ENCODE peak calls at places on chromosomes 16 and 17, in ten cellular contexts. I is Daoy; K is heart left ventricle; P is neural progenitor cell; D is DMS 273 treated with DMSO at 0.1 percent for 48 hours; M is amniotic stem cell; X is brain pericyte; E is T-helper 2 cell; H is activated T-cell treated with anti-CD3 and anti-CD28 coated beads for 1 hour; A is activated CD4-positive, alpha-beta T cell treated with anti-CD3 and anti-CD28 coated beads, Interleukin-2, amount 50 U/mL, for 1 hour. J is an unnamed sample.

GRCh38 chr17:61415374-61416210 is 15.9 kb downstream of the TBX2 start:
- DNase-seq in I (no peak), K (no peak), P (no peak), D (no peak), M (no peak), X (no peak), E (no peak), H (no peak), A (no peak), J (peak)

GRCh38 chr17:66423436-66423922 is 121.1 kb downstream of the PRKCA start:
- DNase-seq in I (no peak), K (no peak), P (no peak), D (no peak), M (no peak), X (no peak), E (no peak), H (no peak), A (no peak), J (no peak)

GRCh38 chr16:71854369-71854948 is 8.7 kb downstream of the ATXN1L start:
- DNase-seq in I (no peak), K (no peak), P (no peak), D (no peak), M (no peak), X (no peak), E (no peak), H (no peak), A (no peak), J (no peak)

GRCh38 chr17:77570565-77570898 is 388.0 kb upstream of the TNRC6C start:
- DNase-seq in I (no peak), K (no peak), P (no peak), D (no peak), M (no peak), X (no peak), E (no peak), H (no peak), A (no peak), J (no peak)

GRCh38 chr17:80970044-80970761 is 21.4 kb upstream of the CHMP6 start:
- DNase-seq in I (peak), K (peak), P (peak), D (no peak), M (no peak), X (no peak), E (peak), H (no peak), A (peak), J (peak)

GRCh38 chr16:24645739-24646645 is 83.5 kb upstream of the TNRC6A start:
- DNase-seq in I (peak), K (no peak), P (no peak), D (no peak), M (peak), X (peak), E (no peak), H (no peak), A (no peak), J (no peak)

GRCh38 chr17:65515959-65516948 is 45.2 kb downstream of the AXIN2 start:
- DNase-seq in I (no peak), K (no peak), P (no peak), D (no peak), M (no peak), X (no peak), E (no peak), H (no peak), A (no peak), J (no peak)

GRCh38 chr16:89442990-89443726 is 47.2 kb downstream of the ANKRD11 start:
- DNase-seq in I (peak), K (no peak), P (no peak), D (peak), M (no peak), X (no peak), E (no peak), H (no peak), A (no peak), J (peak)

GRCh38 chr16:77540656-77541055 is 105.8 kb upstream of the ADAMTS18 start:
- DNase-seq in I (peak), K (no peak), P (no peak), D (no peak), M (no peak), X (no peak), E (no peak), H (no peak), A (no peak), J (no peak)

GRCh38 chr17:10435096-10435495 is 13.3 kb upstream of the MYH8 start:
- DNase-seq in I (peak), K (no peak), P (no peak), D (no peak), M (no peak), X (no peak), E (no peak), H (no peak), A (no peak), J (no peak)

GRCh38 chr17:35257080-35257701 is 14.3 kb downstream of the SLFN5 start:
- DNase-seq in I (peak), K (no peak), P (no peak), D (no peak), M (no peak), X (no peak), E (no peak), H (no peak), A (no peak), J (peak)

GRCh38 chr17:19388791-19389190 is 1.8 kb upstream of the MFAP4 start:
- DNase-seq in I (no peak), K (no peak), P (no peak), D (no peak), M (no peak), X (no peak), E (no peak), H (no peak), A (no peak), J (no peak)

GRCh38 chr16:81745704-81746558 is 33.2 kb upstream of the PLCG2 start:
- DNase-seq in I (peak), K (peak), P (peak), D (no peak), M (no peak), X (no peak), E (peak), H (peak), A (peak), J (peak)

GRCh38 chr17:72970794-72971512 is 121.5 kb downstream of the SLC39A11 start:
- DNase-seq in I (peak), K (no peak), P (no peak), D (no peak), M (no peak), X (no peak), E (no peak), H (no peak), A (no peak), J (no peak)

GRCh38 chr17:79617740-79618382 is 7.0 kb upstream of the RBFOX3 start:
- DNase-seq in I (no peak), K (peak), P (no peak), D (no peak), M (no peak), X (no peak), E (no peak), H (no peak), A (no peak), J (no peak)

GRCh38 chr17:5203178-5203907 is 11.7 kb upstream of the ZNF594 start:
- DNase-seq in I (peak), K (no peak), P (no peak), D (no peak), M (no peak), X (no peak), E (no peak), H (no peak), A (no peak), J (no peak)

GRCh38 chr17:27800522-27800921 is at the start of gene NOS2:
- DNase-seq in I (no peak), K (no peak), P (no peak), D (no peak), M (no peak), X (no peak), E (no peak), H (no peak), A (no peak), J (no peak)

GRCh38 chr17:18129041-18129502 is 20.5 kb downstream of the MYO15A start:
- DNase-seq in I (peak), K (no peak), P (no peak), D (peak), M (no peak), X (no peak), E (no peak), H (no peak), A (no peak), J (peak)

GRCh38 chr17:51362818-51363598 is 102.7 kb downstream of the UTP18 start:
- DNase-seq in I (peak), K (no peak), P (no peak), D (no peak), M (no peak), X (no peak), E (no peak), H (no peak), A (no peak), J (no peak)

GRCh38 chr17:29131814-29132682 is 48.1 kb downstream of the MYO18A start:
- DNase-seq in I (peak), K (no peak), P (no peak), D (no peak), M (peak), X (no peak), E (no peak), H (no peak), A (no peak), J (no peak)

J was measured in prostate gland.